ENCODE peak calls at places on chromosomes 2 and 18, in six cellular contexts. I, B, L, G, Z and Y are unnamed samples.

GRCh38 chr18:35407871-35408481 is 30.8 kb upstream of the ZNF396 start:
- DNase-seq in I (peak; percentile 48), B (no peak), L (no peak), G (peak; percentile 71), Z (peak; percentile 33), Y (peak; percentile 47)

GRCh38 chr2:182943339-182943738 is 76.9 kb upstream of the FRZB start:
- DNase-seq in I (no peak), B (no peak), L (no peak), G (no peak), Z (no peak), Y (no peak)

GRCh38 chr2:157336137-157336721 is 10.6 kb upstream of the ERMN start:
- DNase-seq in I (peak; percentile 59), B (no peak), L (no peak), G (peak; percentile 38), Z (no peak), Y (no peak)

GRCh38 chr2:219042750-219043149 is 1.4 kb upstream of the CFAP65 start:
- DNase-seq in I (no peak), B (no peak), L (no peak), G (no peak), Z (no peak), Y (no peak)

GRCh38 chr2:144198116-144198515 is 321.8 kb downstream of the ZEB2 start:
- DNase-seq in I (peak; percentile 18), B (no peak), L (no peak), G (peak; percentile 43), Z (peak; percentile 8), Y (no peak)

GRCh38 chr2:86223098-86223681 is 23.9 kb downstream of the MRPL35 start:
- DNase-seq in I (no peak), B (peak; percentile 77), L (peak; percentile 72), G (peak; percentile 47), Z (no peak), Y (no peak)

GRCh38 chr2:85368921-85369320 is 14.4 kb downstream of the ELMOD3 start:
- DNase-seq in I (no peak), B (no peak), L (no peak), G (no peak), Z (no peak), Y (no peak)

GRCh38 chr2:106961328-106961727 is 75.4 kb upstream of the ST6GAL2 start:
- DNase-seq in I (no peak), B (no peak), L (no peak), G (no peak), Z (no peak), Y (no peak)

GRCh38 chr18:76875390-76876330 is 53.3 kb downstream of the ZNF236 start:
- DNase-seq in I (peak; percentile 44), B (no peak), L (no peak), G (peak; percentile 13), Z (no peak), Y (peak; percentile 26)
- TF ChIP-seq CTCF in I (peak; percentile 30), B (peak; percentile 34), L (no peak), G (peak; percentile 62), Z (peak; percentile 54), Y (peak; percentile 73)

GRCh38 chr2:46230115-46230571 is 67.1 kb upstream of the EPAS1 start:
- DNase-seq in I (no peak), B (no peak), L (no peak), G (no peak), Z (no peak), Y (no peak)
- TF ChIP-seq CTCF in I (no peak), B (no peak), L (no peak), G (no peak), Z (no peak), Y (no peak)

GRCh38 chr2:16777123-16777872 is 111.7 kb upstream of the CYRIA start:
- DNase-seq in I (no peak), B (no peak), L (no peak), G (no peak), Z (no peak), Y (no peak)

GRCh38 chr2:16767789-16768188 is 102.2 kb upstream of the CYRIA start:
- DNase-seq in I (no peak), B (no peak), L (no peak), G (no peak), Z (no peak), Y (no peak)

GRCh38 chr2:16774980-16775963 is 109.6 kb upstream of the CYRIA start:
- DNase-seq in I (peak; percentile 20), B (no peak), L (no peak), G (no peak), Z (peak; percentile 26), Y (no peak)

GRCh38 chr2:16774091-16774490 is 108.5 kb upstream of the CYRIA start:
- DNase-seq in I (no peak), B (no peak), L (no peak), G (peak; percentile 5), Z (no peak), Y (no peak)

GRCh38 chr2:16773080-16773713 is 107.6 kb upstream of the CYRIA start:
- DNase-seq in I (peak; percentile 66), B (no peak), L (no peak), G (peak; percentile 42), Z (peak; percentile 62), Y (peak; percentile 37)
- TF ChIP-seq CTCF in I (peak; percentile 64), B (peak; percentile 13), L (peak; percentile 49), G (peak; percentile 65), Z (peak; percentile 52), Y (peak; percentile 87)

DNA sequence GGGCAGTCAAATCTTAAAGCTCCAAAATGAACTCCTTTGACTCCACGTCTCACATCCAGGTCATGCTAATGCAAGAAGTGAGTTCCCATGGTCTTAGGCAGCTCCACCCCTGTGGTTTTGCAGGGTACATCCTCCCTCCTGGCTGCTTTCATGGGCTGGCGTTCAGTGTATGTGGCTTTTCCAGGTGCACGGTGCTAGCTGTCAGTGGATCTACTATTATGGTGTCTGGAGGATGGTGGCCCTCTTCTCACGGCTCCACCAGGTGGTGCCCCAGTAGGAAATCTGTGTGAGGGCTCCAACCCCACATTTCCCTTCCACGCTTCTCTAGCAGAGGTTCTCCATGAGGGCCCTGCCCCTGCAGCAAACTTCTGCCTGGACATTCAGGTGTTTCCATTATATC is 105.2 kb upstream of the MSTN start:
- DNase-seq in I (no peak), B (no peak), L (no peak), G (no peak), Z (no peak), Y (no peak)
- TF ChIP-seq CTCF in I (no peak), B (no peak), L (no peak), G (no peak), Z (no peak), Y (no peak)

DNA sequence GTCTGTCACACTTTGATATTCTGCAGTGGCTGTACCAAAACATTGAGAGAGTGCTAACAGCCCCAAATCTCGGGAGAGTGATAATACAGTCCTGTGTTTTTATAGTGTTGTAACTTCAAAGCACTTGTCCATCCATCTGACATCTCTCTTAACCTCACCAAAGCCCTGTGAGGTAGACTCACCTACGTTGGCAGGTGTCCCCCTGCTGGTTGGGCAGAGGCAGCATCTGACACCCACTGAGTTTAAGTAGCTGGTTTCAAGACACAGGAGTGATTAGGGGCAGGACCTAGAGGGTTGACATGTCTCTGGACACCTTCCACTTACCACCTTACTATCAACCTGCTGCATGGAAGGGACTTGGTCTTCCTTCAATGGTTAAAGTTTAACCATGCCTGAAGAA is 22.9 kb downstream of the COLEC12 start:
- DNase-seq in I (peak; percentile 43), B (no peak), L (no peak), G (no peak), Z (peak; percentile 30), Y (no peak)
- TF ChIP-seq CTCF in I (peak; percentile 40), B (no peak), L (no peak), G (no peak), Z (no peak), Y (peak; percentile 45)

DNA sequence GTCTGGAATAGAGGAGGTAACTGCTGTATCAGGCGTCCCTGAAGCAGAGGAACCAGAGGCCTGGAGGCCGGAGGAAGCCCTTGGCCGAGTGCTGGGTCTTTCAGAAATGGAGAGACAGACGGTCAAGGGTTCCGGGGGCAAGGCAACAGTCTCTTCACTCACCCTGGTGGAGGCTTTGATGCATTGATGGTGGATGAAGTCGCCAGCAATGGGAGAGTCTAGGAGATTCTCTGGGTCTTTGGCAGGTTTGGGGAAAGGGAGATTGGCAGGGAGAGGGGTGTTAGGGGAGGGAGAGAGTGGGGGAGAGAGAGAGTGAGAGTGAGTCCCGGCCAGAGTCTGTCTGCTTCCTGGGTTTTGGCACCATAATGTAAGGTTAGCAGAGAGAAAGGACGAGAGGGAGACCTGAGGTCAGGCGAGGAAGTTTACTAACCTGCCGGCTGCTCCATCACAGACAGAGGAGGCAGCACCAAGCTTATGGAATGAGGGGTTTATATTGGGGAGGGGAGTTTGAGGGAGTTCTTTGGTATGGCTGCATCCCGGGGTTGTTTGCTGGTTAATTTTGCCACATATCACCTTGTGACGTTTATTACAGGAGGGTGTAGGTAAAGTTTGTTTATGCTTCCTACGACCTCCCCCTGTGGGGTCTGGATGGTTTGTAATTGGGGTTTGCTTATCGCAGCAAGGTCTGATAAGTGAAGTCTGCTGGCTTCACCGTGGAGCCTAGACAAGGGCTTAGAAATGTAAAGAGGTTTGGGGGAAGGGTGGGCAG is 19.6 kb downstream of the COMMD1 start:
- DNase-seq in I (no peak), B (no peak), L (no peak), G (no peak), Z (no peak), Y (no peak)
- TF ChIP-seq CTCF in I (no peak), B (no peak), L (no peak), G (no peak), Z (no peak), Y (no peak)

GRCh38 chr2:196103626-196104025 is 35.0 kb upstream of the DNAH7 start:
- DNase-seq in I (no peak), B (no peak), L (no peak), G (no peak), Z (no peak), Y (no peak)

GRCh38 chr2:196097864-196098660 is 29.4 kb upstream of the DNAH7 start:
- DNase-seq in I (no peak), B (no peak), L (no peak), G (no peak), Z (no peak), Y (no peak)

GRCh38 chr2:196105956-196106355 is 37.3 kb upstream of the DNAH7 start:
- DNase-seq in I (no peak), B (no peak), L (no peak), G (peak; percentile 17), Z (no peak), Y (no peak)

GRCh38 chr2:196096982-196097745 is 28.5 kb upstream of the DNAH7 start:
- DNase-seq in I (no peak), B (no peak), L (no peak), G (no peak), Z (no peak), Y (no peak)

DNA sequence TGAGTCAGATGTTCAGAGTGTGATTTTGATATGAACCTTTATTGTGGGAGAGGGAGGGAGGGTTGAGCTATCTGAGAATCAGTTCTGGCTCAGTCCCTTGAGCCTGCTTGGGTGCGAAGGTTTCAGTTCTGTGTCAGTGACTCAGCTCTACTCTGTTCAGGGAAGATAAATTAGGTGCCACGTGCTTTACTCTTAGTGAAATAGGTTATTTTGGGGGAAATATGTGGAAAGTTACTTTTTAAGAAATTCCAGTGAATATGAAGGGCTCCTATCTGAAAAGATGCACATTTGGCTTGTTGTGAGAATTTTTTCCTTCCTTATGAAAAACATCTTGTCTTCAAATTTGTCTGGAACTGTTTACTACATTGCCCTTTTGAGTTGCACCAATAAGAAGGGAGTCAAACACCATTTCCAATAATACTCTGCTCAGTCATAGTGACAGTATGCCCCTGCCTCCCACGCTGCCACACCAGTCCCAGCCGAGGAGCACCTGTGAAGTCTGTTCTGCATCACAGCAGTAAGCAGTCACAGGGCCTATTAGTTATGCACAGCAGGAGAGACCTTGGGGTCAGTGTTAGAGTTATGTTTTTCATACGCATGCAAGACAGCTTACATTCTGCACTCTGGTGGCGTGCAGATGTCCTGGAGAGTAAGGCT is 32.8 kb upstream of the DNAH7 start:
- DNase-seq in I (no peak), B (no peak), L (no peak), G (peak; percentile 44), Z (no peak), Y (no peak)
- TF ChIP-seq CTCF in I (no peak), B (no peak), L (no peak), G (no peak), Z (no peak), Y (no peak)